ENCODE peak calls at places on chromosomes 2 and 18, in four cellular contexts. One of them, this sample, is unnamed. For H3K27me3 and H3K36me3, the result is how much of the 10 kb centered on the place peaks cover.

GRCh38 chr2:108355907-108356734 is 21.6 kb upstream of the SULT1C4 start:
- DNase-seq in colonic mucosa: no peak
- DNase-seq in neuronal stem cell: no peak
- DNase-seq in fibroblast of lung: no peak
- DNase-seq in this sample: no peak

GRCh38 chr18:2139676-2140075 is 431.6 kb downstream of the METTL4 start:
- DNase-seq in colonic mucosa: no peak
- DNase-seq in neuronal stem cell: no peak
- DNase-seq in fibroblast of lung: peak
- DNase-seq in this sample: no peak

GRCh38 chr2:71618327-71619113 is 165.2 kb downstream of the DYSF start:
- DNase-seq in colonic mucosa: peak
- DNase-seq in neuronal stem cell: no peak
- DNase-seq in fibroblast of lung: peak
- DNase-seq in this sample: no peak

GRCh38 chr18:76988827-76989646 is 143.5 kb downstream of the MBP start:
- DNase-seq in colonic mucosa: peak
- DNase-seq in neuronal stem cell: no peak
- DNase-seq in fibroblast of lung: no peak
- DNase-seq in this sample: no peak

GRCh38 chr18:30999887-31000628 is 42.5 kb downstream of the DSC3 start:
- DNase-seq in colonic mucosa: no peak
- DNase-seq in neuronal stem cell: no peak
- DNase-seq in fibroblast of lung: no peak
- DNase-seq in this sample: no peak

GRCh38 chr2:196143641-196144236 is 27.6 kb downstream of the STK17B start:
- DNase-seq in colonic mucosa: no peak
- DNase-seq in neuronal stem cell: no peak
- DNase-seq in fibroblast of lung: peak
- DNase-seq in this sample: no peak

GRCh38 chr18:62846334-62846733 is 131.0 kb downstream of the PHLPP1 start:
- DNase-seq in colonic mucosa: no peak
- DNase-seq in neuronal stem cell: no peak
- DNase-seq in fibroblast of lung: no peak
- DNase-seq in this sample: no peak

GRCh38 chr2:79670198-79670597 is 157.3 kb downstream of the CTNNA2 start:
- DNase-seq in colonic mucosa: no peak
- DNase-seq in neuronal stem cell: peak
- DNase-seq in fibroblast of lung: no peak
- DNase-seq in this sample: no peak

GRCh38 chr18:24987271-24987932 is 364.6 kb downstream of the ZNF521 start:
- DNase-seq in colonic mucosa: no peak
- DNase-seq in neuronal stem cell: peak
- DNase-seq in fibroblast of lung: peak
- DNase-seq in this sample: no peak

GRCh38 chr2:73069855-73070650 is 1.5 kb downstream of the SFXN5 start:
- DNase-seq in colonic mucosa: no peak
- DNase-seq in neuronal stem cell: no peak
- DNase-seq in fibroblast of lung: no peak
- DNase-seq in this sample: no peak

GRCh38 chr2:132540166-132540565 is 123.6 kb downstream of the GPR39 start:
- DNase-seq in colonic mucosa: no peak
- DNase-seq in neuronal stem cell: no peak
- DNase-seq in fibroblast of lung: no peak
- DNase-seq in this sample: no peak

GRCh38 chr2:225040862-225041209 is 1.4 kb downstream of the DOCK10 start:
- DNase-seq in colonic mucosa: peak
- DNase-seq in neuronal stem cell: no peak
- DNase-seq in fibroblast of lung: peak
- DNase-seq in this sample: peak

GRCh38 chr2:96685592-96686459 is 43.3 kb downstream of the FER1L5 start:
- DNase-seq in colonic mucosa: no peak
- DNase-seq in neuronal stem cell: no peak
- DNase-seq in fibroblast of lung: peak
- DNase-seq in this sample: no peak

GRCh38 chr2:241762933-241763369 is 13.7 kb upstream of the GAL3ST2 start:
- DNase-seq in colonic mucosa: no peak
- DNase-seq in neuronal stem cell: no peak
- DNase-seq in fibroblast of lung: no peak
- DNase-seq in this sample: no peak

GRCh38 chr2:64491426-64491825 is 32.7 kb upstream of the AFTPH start:
- DNase-seq in colonic mucosa: no peak
- DNase-seq in neuronal stem cell: no peak
- DNase-seq in fibroblast of lung: peak
- DNase-seq in this sample: no peak

GRCh38 chr2:72920317-72921087 is 3.2 kb downstream of the EMX1 start:
- DNase-seq in colonic mucosa: peak
- DNase-seq in neuronal stem cell: no peak
- DNase-seq in fibroblast of lung: peak
- DNase-seq in this sample: peak

GRCh38 chr2:239239607-239240479 is 161.0 kb downstream of the HDAC4 start:
- DNase-seq in colonic mucosa: no peak
- DNase-seq in neuronal stem cell: no peak
- DNase-seq in fibroblast of lung: peak
- DNase-seq in this sample: no peak

GRCh38 chr2:241701155-241701404 is 759 bp upstream of the ING5 start:
- DNase-seq in colonic mucosa: no peak
- DNase-seq in neuronal stem cell: no peak
- DNase-seq in fibroblast of lung: no peak
- DNase-seq in this sample: no peak

GRCh38 chr2:152488075-152488474 is 153.1 kb downstream of the FMNL2 start:
- DNase-seq in colonic mucosa: no peak
- DNase-seq in neuronal stem cell: no peak
- DNase-seq in fibroblast of lung: no peak
- DNase-seq in this sample: no peak

DNA sequence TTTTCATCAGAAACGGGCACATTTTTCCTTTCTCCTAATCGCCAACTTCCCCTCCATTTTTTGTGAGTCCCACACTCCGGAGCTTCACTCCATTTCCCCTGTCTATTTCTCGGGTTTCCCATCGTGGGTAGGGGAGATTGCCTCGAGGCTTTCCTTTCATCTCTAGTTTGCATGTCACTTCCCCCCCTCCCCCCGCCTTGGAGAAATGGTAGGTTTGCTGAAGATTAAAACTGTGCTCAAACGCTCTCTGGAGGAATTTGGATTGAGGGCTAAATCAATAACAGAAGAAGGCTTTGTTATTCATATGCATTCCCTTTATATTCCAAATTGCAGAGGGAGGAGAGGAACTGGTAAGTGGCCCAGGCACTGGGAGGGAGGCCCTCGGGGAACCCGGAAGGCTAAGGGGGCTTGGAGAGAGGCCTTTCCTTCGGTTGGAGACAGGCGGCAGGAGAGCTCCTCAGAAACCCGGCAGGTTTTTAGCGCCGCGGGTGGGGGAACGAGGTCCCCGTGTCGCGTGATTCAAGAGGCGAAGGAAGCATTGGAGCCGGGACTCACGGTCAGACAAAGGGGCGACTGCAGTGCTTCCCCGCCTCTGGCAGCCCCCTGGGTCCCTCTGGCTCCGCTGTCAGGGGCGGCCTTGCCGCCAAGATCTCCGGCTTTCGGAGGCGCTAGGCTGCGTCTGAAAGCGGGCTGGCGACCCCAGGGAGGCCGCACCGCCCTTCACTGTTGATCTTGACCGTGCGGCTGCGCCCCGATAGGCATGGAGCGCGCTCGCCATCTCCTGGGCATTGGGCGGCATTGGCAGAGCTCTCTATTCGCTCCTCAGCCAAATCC is 2.4 kb upstream of the HOXD12 start:
- DNase-seq in colonic mucosa: peak
- DNase-seq in neuronal stem cell: no peak
- DNase-seq in fibroblast of lung: peak
- DNase-seq in this sample: peak
- H3K27me3 ChIP-seq in colonic mucosa: half or more
- H3K27me3 ChIP-seq in neuronal stem cell: half or more
- H3K27me3 ChIP-seq in fibroblast of lung: half or more
- H3K27me3 ChIP-seq in this sample: half or more

DNA sequence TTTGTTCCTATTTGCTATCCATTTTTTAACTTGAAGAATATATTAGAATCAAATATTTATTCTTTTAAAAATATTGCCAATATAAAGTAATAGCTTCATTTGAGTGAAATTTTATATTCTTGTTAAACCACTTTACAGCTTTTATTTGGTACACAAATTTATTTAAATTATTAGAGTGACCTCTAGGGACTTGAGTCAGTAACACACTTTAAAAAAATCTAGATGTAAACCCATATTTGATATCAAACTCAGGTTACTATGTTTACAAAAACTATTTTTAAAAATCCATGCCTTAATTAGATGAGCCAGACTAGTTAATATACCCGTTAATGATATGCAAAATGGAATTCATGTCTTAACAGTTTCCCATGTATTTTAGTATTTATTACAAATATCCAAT is 134.6 kb downstream of the MAP4K4 start:
- DNase-seq in colonic mucosa: no peak
- DNase-seq in neuronal stem cell: no peak
- DNase-seq in fibroblast of lung: no peak
- DNase-seq in this sample: no peak
- H3K36me3 ChIP-seq in colonic mucosa: under half
- H3K36me3 ChIP-seq in neuronal stem cell: under half
- H3K36me3 ChIP-seq in fibroblast of lung: under half
- H3K36me3 ChIP-seq in this sample: half or more

GRCh38 chr18:10421859-10422258 is 32.6 kb upstream of the APCDD1 start:
- DNase-seq in colonic mucosa: no peak
- DNase-seq in neuronal stem cell: no peak
- DNase-seq in fibroblast of lung: peak
- DNase-seq in this sample: no peak
- H3K27ac ChIP-seq in colonic mucosa: no peak
- H3K27ac ChIP-seq in neuronal stem cell: no peak
- H3K27ac ChIP-seq in fibroblast of lung: no peak
- H3K27ac ChIP-seq in this sample: no peak

GRCh38 chr2:172198908-172199307 is 96.2 kb upstream of the DLX2 start:
- DNase-seq in colonic mucosa: no peak
- DNase-seq in neuronal stem cell: no peak
- DNase-seq in fibroblast of lung: no peak
- DNase-seq in this sample: no peak

GRCh38 chr2:172195836-172196376 is 93.2 kb upstream of the DLX2 start:
- DNase-seq in colonic mucosa: peak
- DNase-seq in neuronal stem cell: no peak
- DNase-seq in fibroblast of lung: no peak
- DNase-seq in this sample: no peak

GRCh38 chr2:172198361-172198760 is 95.7 kb upstream of the DLX2 start:
- DNase-seq in colonic mucosa: no peak
- DNase-seq in neuronal stem cell: no peak
- DNase-seq in fibroblast of lung: no peak
- DNase-seq in this sample: no peak

GRCh38 chr2:172193331-172194089 is 90.8 kb upstream of the DLX2 start:
- DNase-seq in colonic mucosa: no peak
- DNase-seq in neuronal stem cell: no peak
- DNase-seq in fibroblast of lung: no peak
- DNase-seq in this sample: no peak

GRCh38 chr2:172196768-172197322 is 94.1 kb upstream of the DLX2 start:
- DNase-seq in colonic mucosa: no peak
- DNase-seq in neuronal stem cell: no peak
- DNase-seq in fibroblast of lung: peak
- DNase-seq in this sample: no peak
- H3K27me3 ChIP-seq in colonic mucosa: under half
- H3K27me3 ChIP-seq in neuronal stem cell: under half
- H3K27me3 ChIP-seq in fibroblast of lung: under half
- H3K27me3 ChIP-seq in this sample: under half

DNA sequence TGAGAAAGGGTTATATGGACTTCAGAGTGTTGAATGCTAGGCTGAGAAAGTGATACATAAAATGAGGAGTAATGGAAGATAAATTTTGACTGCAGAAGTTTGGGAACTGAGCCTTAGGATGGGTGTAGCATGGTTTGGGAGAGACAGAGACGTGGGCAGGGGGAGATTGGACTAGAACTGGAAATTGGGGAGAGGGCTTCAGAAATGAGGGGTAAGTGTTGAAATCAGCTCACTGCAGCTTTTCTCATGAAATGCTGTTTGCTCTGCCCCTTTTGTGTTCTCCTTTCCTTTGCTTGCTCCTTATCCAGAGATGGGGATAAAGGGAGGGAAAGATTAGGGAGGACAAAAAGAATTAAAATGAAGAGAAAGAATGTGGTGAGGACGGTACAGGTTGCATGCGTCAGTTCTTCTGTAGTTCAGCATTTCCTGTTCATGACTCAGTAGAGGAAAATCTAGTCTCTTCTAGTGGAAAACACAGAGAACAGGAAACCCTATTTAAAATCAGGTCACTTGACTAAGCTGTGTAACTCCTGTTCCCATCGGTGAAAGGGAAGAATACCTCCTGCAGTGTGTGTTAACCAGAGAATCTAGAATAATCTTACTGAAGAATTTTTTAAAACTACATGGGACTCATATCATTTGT is 105.6 kb downstream of the CRIM1 start:
- DNase-seq in colonic mucosa: no peak
- DNase-seq in neuronal stem cell: peak
- DNase-seq in fibroblast of lung: peak
- DNase-seq in this sample: peak
- H3K36me3 ChIP-seq in colonic mucosa: under half
- H3K36me3 ChIP-seq in neuronal stem cell: under half
- H3K36me3 ChIP-seq in fibroblast of lung: under half
- H3K36me3 ChIP-seq in this sample: under half

GRCh38 chr2:28390857-28391563 is 1.6 kb upstream of the FOSL2 start:
- DNase-seq in colonic mucosa: peak
- DNase-seq in neuronal stem cell: no peak
- DNase-seq in fibroblast of lung: no peak
- DNase-seq in this sample: no peak
- H3K27ac ChIP-seq in colonic mucosa: peak
- H3K27ac ChIP-seq in neuronal stem cell: peak
- H3K27ac ChIP-seq in fibroblast of lung: peak
- H3K27ac ChIP-seq in this sample: peak

DNA sequence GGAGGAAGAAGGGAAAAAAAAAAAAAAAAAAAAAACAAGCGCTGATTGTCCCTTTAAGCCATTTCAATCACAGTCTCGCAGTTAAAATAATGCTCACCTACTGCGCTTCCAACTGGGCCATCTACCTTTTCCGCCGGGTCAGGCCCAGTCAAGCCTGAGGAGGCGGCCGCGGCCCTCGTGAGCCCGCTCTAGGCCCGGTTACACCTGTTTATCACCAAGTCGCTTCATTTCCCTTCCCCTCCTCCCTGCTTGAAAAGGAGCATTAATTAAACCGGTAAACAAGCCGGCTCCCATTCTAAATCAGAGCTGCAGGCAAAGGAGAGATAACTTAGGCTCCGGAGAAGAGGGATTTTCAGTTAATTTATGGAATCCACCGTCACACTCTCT is 140.2 kb upstream of the SIX3 start:
- DNase-seq in colonic mucosa: no peak
- DNase-seq in neuronal stem cell: no peak
- DNase-seq in fibroblast of lung: no peak
- DNase-seq in this sample: no peak
- H3K27me3 ChIP-seq in colonic mucosa: half or more
- H3K27me3 ChIP-seq in neuronal stem cell: under half
- H3K27me3 ChIP-seq in fibroblast of lung: half or more
- H3K27me3 ChIP-seq in this sample: half or more

GRCh38 chr2:61182059-61182383 is 20.0 kb downstream of the C2orf74 start:
- DNase-seq in colonic mucosa: no peak
- DNase-seq in neuronal stem cell: no peak
- DNase-seq in fibroblast of lung: no peak
- DNase-seq in this sample: no peak
- H3K36me3 ChIP-seq in colonic mucosa: under half
- H3K36me3 ChIP-seq in neuronal stem cell: under half
- H3K36me3 ChIP-seq in fibroblast of lung: under half
- H3K36me3 ChIP-seq in this sample: half or more

GRCh38 chr2:168084267-168084781 is 163.1 kb downstream of the STK39 start:
- DNase-seq in colonic mucosa: no peak
- DNase-seq in neuronal stem cell: no peak
- DNase-seq in fibroblast of lung: no peak
- DNase-seq in this sample: no peak
- H3K27ac ChIP-seq in colonic mucosa: no peak
- H3K27ac ChIP-seq in neuronal stem cell: no peak
- H3K27ac ChIP-seq in fibroblast of lung: no peak
- H3K27ac ChIP-seq in this sample: no peak

This sample was measured in CD4-positive, CD25-positive, alpha-beta regulatory T cell.